ENCODE peak calls at places on chromosome 18, in nine cellular contexts. One of them, this sample, is unnamed.

GRCh38 chr18:65938592-65939372 is 188.0 kb downstream of the CDH7 start:
- DNase-seq in adrenal gland: peak; percentile 24
- DNase-seq in kidney: no peak
- DNase-seq in upper lobe of left lung: no peak
- DNase-seq in BJ: no peak
- DNase-seq in spleen: no peak
- DNase-seq in BE2C: peak; percentile 55
- DNase-seq in Karpas-422: peak; percentile 91
- DNase-seq in IMR-90: no peak
- DNase-seq in this sample: no peak

GRCh38 chr18:68847219-68847860 is 49.5 kb downstream of the CCDC102B start:
- DNase-seq in spleen: no peak
- DNase-seq in BE2C: no peak
- DNase-seq in upper lobe of left lung: no peak
- DNase-seq in kidney: no peak
- DNase-seq in IMR-90: peak; percentile 63
- DNase-seq in BJ: no peak
- DNase-seq in Karpas-422: peak; percentile 75
- DNase-seq in adrenal gland: no peak
- DNase-seq in this sample: no peak

GRCh38 chr18:9612989-9613388 is 1.4 kb downstream of the PPP4R1 start:
- DNase-seq in upper lobe of left lung: no peak
- DNase-seq in BE2C: no peak
- DNase-seq in adrenal gland: no peak
- DNase-seq in IMR-90: no peak
- DNase-seq in spleen: no peak
- DNase-seq in Karpas-422: no peak
- DNase-seq in BJ: no peak
- DNase-seq in kidney: no peak
- DNase-seq in this sample: no peak

GRCh38 chr18:75213610-75214009 is 3.0 kb downstream of the TSHZ1 start:
- DNase-seq in adrenal gland: no peak
- DNase-seq in IMR-90: peak; percentile 36
- DNase-seq in upper lobe of left lung: no peak
- DNase-seq in spleen: no peak
- DNase-seq in BJ: peak; percentile 78
- DNase-seq in kidney: no peak
- DNase-seq in Karpas-422: no peak
- DNase-seq in BE2C: no peak
- DNase-seq in this sample: no peak

GRCh38 chr18:69944434-69944833 is 3.2 kb downstream of the CD226 start:
- DNase-seq in Karpas-422: no peak
- DNase-seq in BJ: no peak
- DNase-seq in upper lobe of left lung: no peak
- DNase-seq in kidney: no peak
- DNase-seq in BE2C: no peak
- DNase-seq in adrenal gland: no peak
- DNase-seq in spleen: no peak
- DNase-seq in IMR-90: no peak
- DNase-seq in this sample: no peak

GRCh38 chr18:1302861-1303260 is 398.2 kb downstream of the ADCYAP1 start:
- DNase-seq in spleen: peak; percentile 39
- DNase-seq in upper lobe of left lung: no peak
- DNase-seq in IMR-90: no peak
- DNase-seq in kidney: no peak
- DNase-seq in adrenal gland: no peak
- DNase-seq in BJ: no peak
- DNase-seq in Karpas-422: no peak
- DNase-seq in BE2C: peak; percentile 66
- DNase-seq in this sample: no peak

GRCh38 chr18:74849316-74849715 is 251.6 kb downstream of the ZNF407 start:
- DNase-seq in adrenal gland: no peak
- DNase-seq in BE2C: no peak
- DNase-seq in Karpas-422: no peak
- DNase-seq in IMR-90: no peak
- DNase-seq in kidney: peak; percentile 29
- DNase-seq in upper lobe of left lung: no peak
- DNase-seq in spleen: no peak
- DNase-seq in BJ: no peak
- DNase-seq in this sample: no peak

GRCh38 chr18:37405229-37405628 is 160.4 kb downstream of the CELF4 start:
- DNase-seq in Karpas-422: no peak
- DNase-seq in kidney: no peak
- DNase-seq in BJ: no peak
- DNase-seq in upper lobe of left lung: no peak
- DNase-seq in IMR-90: no peak
- DNase-seq in adrenal gland: no peak
- DNase-seq in spleen: no peak
- DNase-seq in BE2C: no peak
- DNase-seq in this sample: no peak

GRCh38 chr18:11889284-11889683 is 18.8 kb downstream of the MPPE1 start:
- DNase-seq in BE2C: no peak
- DNase-seq in adrenal gland: no peak
- DNase-seq in BJ: no peak
- DNase-seq in upper lobe of left lung: no peak
- DNase-seq in spleen: no peak
- DNase-seq in IMR-90: no peak
- DNase-seq in Karpas-422: peak; percentile 12
- DNase-seq in kidney: no peak
- DNase-seq in this sample: no peak

GRCh38 chr18:11886629-11887028 is 21.5 kb downstream of the MPPE1 start:
- DNase-seq in kidney: no peak
- DNase-seq in BJ: no peak
- DNase-seq in IMR-90: no peak
- DNase-seq in BE2C: no peak
- DNase-seq in adrenal gland: no peak
- DNase-seq in spleen: no peak
- DNase-seq in Karpas-422: no peak
- DNase-seq in upper lobe of left lung: no peak
- DNase-seq in this sample: no peak

GRCh38 chr18:11885278-11885991 is 22.7 kb downstream of the MPPE1 start:
- DNase-seq in IMR-90: no peak
- DNase-seq in BE2C: no peak
- DNase-seq in spleen: no peak
- DNase-seq in BJ: no peak
- DNase-seq in kidney: no peak
- DNase-seq in adrenal gland: no peak
- DNase-seq in upper lobe of left lung: peak; percentile 80
- DNase-seq in Karpas-422: no peak
- DNase-seq in this sample: no peak

GRCh38 chr18:11888726-11889125 is 19.4 kb downstream of the MPPE1 start:
- DNase-seq in IMR-90: no peak
- DNase-seq in Karpas-422: no peak
- DNase-seq in spleen: no peak
- DNase-seq in BJ: no peak
- DNase-seq in kidney: no peak
- DNase-seq in adrenal gland: no peak
- DNase-seq in upper lobe of left lung: no peak
- DNase-seq in BE2C: no peak
- DNase-seq in this sample: no peak

DNA sequence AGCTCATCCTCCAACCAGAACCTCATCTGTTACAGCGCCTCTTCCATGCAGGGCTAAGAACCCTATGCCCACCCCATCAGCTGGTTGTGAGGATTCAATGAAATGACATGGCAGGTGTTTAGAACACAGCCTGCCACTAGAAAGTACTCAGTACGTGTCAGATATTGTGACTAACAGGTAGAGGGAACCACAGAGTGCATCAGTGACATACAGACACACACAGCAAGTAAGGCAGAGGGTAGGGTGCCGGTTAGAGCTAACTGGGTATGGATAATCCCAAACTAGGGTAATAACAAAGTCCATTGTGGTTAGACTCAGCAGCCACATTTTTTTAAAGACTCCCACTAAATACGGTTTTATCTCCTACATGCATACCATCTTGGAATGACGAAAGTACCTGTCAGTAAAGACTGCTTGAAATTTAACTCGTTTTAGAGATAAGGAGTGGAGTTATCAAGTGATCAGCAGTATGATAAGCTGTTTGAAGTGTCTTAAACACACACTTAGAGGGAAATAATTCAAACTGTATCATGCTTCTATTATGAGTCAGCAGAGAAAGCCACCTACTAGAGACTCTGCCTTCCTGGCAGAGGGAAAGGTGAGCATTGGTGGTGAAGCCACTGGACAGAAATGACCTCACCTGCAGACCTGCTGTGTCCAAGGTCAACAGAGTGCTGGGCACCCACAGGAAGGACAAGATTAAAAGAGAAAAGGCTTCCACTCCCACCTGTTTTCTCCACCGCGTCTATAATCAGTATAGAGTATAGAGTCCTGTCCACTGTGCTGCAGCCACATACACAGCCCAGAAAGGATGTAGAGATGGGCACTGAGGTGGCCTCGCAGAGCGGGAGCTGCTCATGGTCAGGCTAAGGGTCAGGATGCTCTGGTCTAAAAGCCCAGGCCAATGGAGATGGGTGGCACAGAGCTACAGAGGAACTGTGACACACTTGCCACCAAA is 20.5 kb downstream of the MPPE1 start:
- DNase-seq in spleen: no peak
- DNase-seq in Karpas-422: peak; percentile 6
- DNase-seq in BJ: no peak
- DNase-seq in BE2C: no peak
- DNase-seq in adrenal gland: no peak
- DNase-seq in IMR-90: no peak
- DNase-seq in upper lobe of left lung: no peak
- DNase-seq in kidney: no peak
- DNase-seq in this sample: no peak
- H3K36me3 ChIP-seq in spleen: peaks cover 64% of the 10 kb centered on the region
- H3K36me3 ChIP-seq in Karpas-422: peaks cover 4% of the 10 kb centered on the region
- H3K36me3 ChIP-seq in BJ: peaks cover 12% of the 10 kb centered on the region
- H3K36me3 ChIP-seq in BE2C: no peaks in the 10 kb centered on the region
- H3K36me3 ChIP-seq in adrenal gland: no peaks in the 10 kb centered on the region
- H3K36me3 ChIP-seq in IMR-90: peaks cover 33% of the 10 kb centered on the region
- H3K36me3 ChIP-seq in upper lobe of left lung: peaks cover 72% of the 10 kb centered on the region
- H3K36me3 ChIP-seq in kidney: peaks cover 29% of the 10 kb centered on the region
- H3K36me3 ChIP-seq in this sample: peaks cover 25% of the 10 kb centered on the region

GRCh38 chr18:36157441-36157840 is 27.7 kb downstream of the ELP2 start:
- DNase-seq in Karpas-422: no peak
- DNase-seq in kidney: no peak
- DNase-seq in adrenal gland: no peak
- DNase-seq in spleen: no peak
- DNase-seq in BJ: no peak
- DNase-seq in IMR-90: peak; percentile 41
- DNase-seq in upper lobe of left lung: no peak
- DNase-seq in BE2C: no peak
- DNase-seq in this sample: no peak

GRCh38 chr18:36153771-36154170 is 24.1 kb downstream of the ELP2 start:
- DNase-seq in Karpas-422: no peak
- DNase-seq in IMR-90: peak; percentile 13
- DNase-seq in kidney: no peak
- DNase-seq in spleen: no peak
- DNase-seq in adrenal gland: no peak
- DNase-seq in BJ: no peak
- DNase-seq in upper lobe of left lung: no peak
- DNase-seq in BE2C: no peak
- DNase-seq in this sample: no peak

GRCh38 chr18:36162981-36163380 is 24.3 kb upstream of the MOCOS start:
- DNase-seq in Karpas-422: no peak
- DNase-seq in spleen: no peak
- DNase-seq in BE2C: no peak
- DNase-seq in adrenal gland: no peak
- DNase-seq in BJ: no peak
- DNase-seq in IMR-90: peak; percentile 26
- DNase-seq in upper lobe of left lung: no peak
- DNase-seq in kidney: no peak
- DNase-seq in this sample: no peak

GRCh38 chr18:36155960-36156757 is 26.5 kb downstream of the ELP2 start:
- DNase-seq in BE2C: no peak
- DNase-seq in Karpas-422: no peak
- DNase-seq in adrenal gland: no peak
- DNase-seq in upper lobe of left lung: no peak
- DNase-seq in BJ: no peak
- DNase-seq in kidney: no peak
- DNase-seq in spleen: no peak
- DNase-seq in IMR-90: peak; percentile 70
- DNase-seq in this sample: no peak

DNA sequence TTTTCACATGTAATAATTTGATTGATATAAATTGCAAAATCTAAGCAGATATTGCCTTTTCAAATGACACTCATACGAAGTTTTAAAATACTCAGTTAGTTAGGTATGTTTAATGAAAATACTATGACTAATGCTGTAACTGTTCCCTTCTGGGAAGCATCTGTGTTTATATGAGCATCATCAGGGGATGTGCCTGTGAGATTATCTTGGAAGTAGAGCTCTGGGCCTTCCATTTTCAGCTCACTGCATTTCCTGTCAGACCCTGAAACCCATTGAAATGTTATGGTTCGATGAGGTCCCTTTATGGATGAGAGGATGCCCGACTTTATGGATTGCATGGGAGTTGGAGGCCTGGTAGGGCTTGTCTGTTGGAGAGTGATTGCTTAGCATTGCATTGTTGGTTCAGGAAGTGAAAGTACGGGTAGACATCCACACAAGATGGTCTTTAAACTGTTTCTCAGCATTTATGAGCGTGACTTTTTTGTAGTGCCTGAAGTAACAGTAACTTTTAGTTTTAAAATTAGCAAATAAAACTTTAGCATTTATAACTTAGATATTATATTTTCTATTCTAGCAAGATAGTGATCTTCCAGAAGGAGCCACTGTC is 28.7 kb downstream of the ELP2 start:
- DNase-seq in spleen: no peak
- DNase-seq in upper lobe of left lung: no peak
- DNase-seq in kidney: no peak
- DNase-seq in BJ: peak; percentile 74
- DNase-seq in adrenal gland: no peak
- DNase-seq in IMR-90: peak; percentile 94
- DNase-seq in BE2C: no peak
- DNase-seq in Karpas-422: no peak
- DNase-seq in this sample: no peak
- H3K36me3 ChIP-seq in spleen: peaks cover 87% of the 10 kb centered on the region
- H3K36me3 ChIP-seq in upper lobe of left lung: peaks cover 94% of the 10 kb centered on the region
- H3K36me3 ChIP-seq in kidney: peaks cover 39% of the 10 kb centered on the region
- H3K36me3 ChIP-seq in BJ: peaks cover 17% of the 10 kb centered on the region
- H3K36me3 ChIP-seq in adrenal gland: no peaks in the 10 kb centered on the region
- H3K36me3 ChIP-seq in IMR-90: peaks cover 32% of the 10 kb centered on the region
- H3K36me3 ChIP-seq in BE2C: peaks cover 6% of the 10 kb centered on the region
- H3K36me3 ChIP-seq in Karpas-422: peaks cover 88% of the 10 kb centered on the region
- H3K36me3 ChIP-seq in this sample: peaks cover 95% of the 10 kb centered on the region

GRCh38 chr18:60060578-60060977 is 160.8 kb downstream of the PMAIP1 start:
- DNase-seq in Karpas-422: no peak
- DNase-seq in adrenal gland: no peak
- DNase-seq in kidney: no peak
- DNase-seq in spleen: no peak
- DNase-seq in upper lobe of left lung: no peak
- DNase-seq in BE2C: no peak
- DNase-seq in BJ: no peak
- DNase-seq in IMR-90: no peak
- DNase-seq in this sample: no peak
- H3K36me3 ChIP-seq in Karpas-422: no peaks in the 10 kb centered on the region
- H3K36me3 ChIP-seq in adrenal gland: no peaks in the 10 kb centered on the region
- H3K36me3 ChIP-seq in kidney: no peaks in the 10 kb centered on the region
- H3K36me3 ChIP-seq in spleen: no peaks in the 10 kb centered on the region
- H3K36me3 ChIP-seq in upper lobe of left lung: no peaks in the 10 kb centered on the region
- H3K36me3 ChIP-seq in BE2C: no peaks in the 10 kb centered on the region
- H3K36me3 ChIP-seq in BJ: no peaks in the 10 kb centered on the region
- H3K36me3 ChIP-seq in IMR-90: no peaks in the 10 kb centered on the region
- H3K36me3 ChIP-seq in this sample: no peaks in the 10 kb centered on the region

DNA sequence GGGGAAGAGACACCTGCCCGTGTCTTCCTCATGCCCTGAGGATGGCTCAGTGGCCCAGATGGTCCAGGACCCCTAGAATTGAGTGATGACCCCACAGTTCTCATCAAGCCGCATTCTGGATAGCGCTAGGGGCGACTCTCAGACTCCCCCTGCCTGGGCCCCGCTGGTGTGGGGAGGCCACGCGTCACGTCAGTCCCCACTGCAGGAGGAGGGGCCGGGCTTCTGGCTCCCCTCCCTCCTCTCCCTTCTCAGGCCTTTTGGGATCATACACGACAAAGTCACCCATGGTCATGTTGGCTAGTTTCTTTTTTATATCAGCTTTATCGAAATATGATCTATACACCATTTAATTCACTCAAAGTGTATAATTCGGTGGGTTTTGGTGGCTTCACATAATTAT is 61.5 kb downstream of the NFATC1 start:
- DNase-seq in BJ: no peak
- DNase-seq in kidney: no peak
- DNase-seq in adrenal gland: no peak
- DNase-seq in upper lobe of left lung: peak; percentile 45
- DNase-seq in BE2C: no peak
- DNase-seq in Karpas-422: no peak
- DNase-seq in IMR-90: no peak
- DNase-seq in spleen: no peak
- DNase-seq in this sample: no peak
- H3K36me3 ChIP-seq in BJ: no peaks in the 10 kb centered on the region
- H3K36me3 ChIP-seq in kidney: no peaks in the 10 kb centered on the region
- H3K36me3 ChIP-seq in adrenal gland: no peaks in the 10 kb centered on the region
- H3K36me3 ChIP-seq in upper lobe of left lung: peaks cover 50% of the 10 kb centered on the region
- H3K36me3 ChIP-seq in BE2C: no peaks in the 10 kb centered on the region
- H3K36me3 ChIP-seq in Karpas-422: peaks cover 19% of the 10 kb centered on the region
- H3K36me3 ChIP-seq in IMR-90: peaks cover 3% of the 10 kb centered on the region
- H3K36me3 ChIP-seq in spleen: peaks cover 59% of the 10 kb centered on the region
- H3K36me3 ChIP-seq in this sample: peaks cover 71% of the 10 kb centered on the region